ENCODE peak calls at places on chromosomes 3 and 15, in ten cellular contexts. C is A549, I is neural progenitor cell, X is mammary epithelial cell, M is fibroblast of pulmonary artery, P is lower lobe of right lung, B is GM12878, O is astrocyte of the spinal cord, E is tibial artery, V is Panc1. F is an unnamed sample.

GRCh38 chr15:67039349-67040075 is 25.9 kb upstream of the SMAD3 start:
- DNase-seq in P (no peak), O (no peak), M (no peak), V (no peak), E (no peak), C (no peak), X (peak; percentile 94), I (peak; percentile 84), B (no peak), F (no peak)

GRCh38 chr3:43317461-43318316 is 31.3 kb downstream of the SNRK start:
- DNase-seq in C (no peak), B (no peak), X (no peak), P (no peak), V (no peak), M (peak; percentile 41), I (no peak), O (no peak), E (no peak), F (no peak)

GRCh38 chr3:52092291-52092660 is 35.9 kb upstream of the DUSP7 start:
- DNase-seq in M (no peak), B (no peak), P (peak; percentile 10), I (no peak), C (no peak), V (no peak), E (no peak), O (no peak), X (no peak), F (no peak)

GRCh38 chr3:67017211-67017610 is 19.1 kb downstream of the KBTBD8 start:
- DNase-seq in I (no peak), B (no peak), E (no peak), M (peak; percentile 52), C (no peak), X (peak; percentile 22), V (no peak), O (no peak), P (no peak), F (peak; percentile 81)

GRCh38 chr15:67178569-67179210 is 75.8 kb downstream of the AAGAB start:
- DNase-seq in O (peak; percentile 99), P (peak; percentile 68), I (no peak), C (no peak), X (peak; percentile 84), E (peak; percentile 13), V (peak; percentile 81), M (peak; percentile 97), B (no peak), F (peak; percentile 99)

GRCh38 chr3:27458929-27459328 is 25.3 kb downstream of the SLC4A7 start:
- DNase-seq in X (no peak), P (no peak), E (no peak), M (no peak), B (no peak), V (no peak), O (no peak), I (no peak), C (no peak), F (no peak)

GRCh38 chr3:125072310-125072709 is 16.5 kb upstream of the HEG1 start:
- DNase-seq in E (no peak), B (no peak), X (no peak), V (no peak), C (no peak), M (peak; percentile 46), I (no peak), O (peak; percentile 43), P (no peak), F (peak; percentile 28)

GRCh38 chr3:195584543-195584870 is 767 bp upstream of the APOD start:
- DNase-seq in M (no peak), C (no peak), B (no peak), O (no peak), I (no peak), X (no peak), V (no peak), E (no peak), P (no peak), F (no peak)

GRCh38 chr3:186967686-186968085 is 37.4 kb downstream of the ST6GAL1 start:
- DNase-seq in P (no peak), V (no peak), M (no peak), E (peak; percentile 45), O (peak; percentile 71), X (no peak), B (no peak), C (no peak), I (no peak), F (no peak)

DNA sequence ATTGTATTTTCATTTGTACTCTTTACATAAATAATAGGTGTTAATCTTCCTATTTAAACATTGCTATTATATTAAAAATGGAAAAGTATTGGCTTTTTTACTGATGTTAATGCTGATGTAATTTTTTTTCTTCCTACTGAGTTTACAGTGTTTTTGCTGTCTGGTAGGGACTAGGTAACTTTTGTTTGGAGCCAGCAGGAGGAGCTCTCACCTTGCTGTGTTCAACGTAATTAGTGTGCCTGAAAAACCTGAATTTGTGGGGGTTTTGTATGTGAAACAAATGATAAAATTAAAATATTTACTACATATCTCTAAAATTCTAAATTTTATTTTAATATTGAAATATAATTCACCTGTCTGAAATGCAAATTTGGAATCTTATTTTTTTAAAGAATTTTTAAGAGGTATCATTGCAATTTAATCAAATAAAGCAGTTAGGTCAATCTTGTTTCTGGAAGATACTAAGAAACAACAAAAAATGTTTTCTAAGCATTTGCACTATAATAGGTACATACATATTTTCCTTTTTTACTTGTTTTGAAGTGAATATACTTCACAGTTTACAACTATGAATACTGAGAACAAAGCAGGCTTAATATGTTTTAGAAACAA is 48.8 kb downstream of the EPHA6 start:
- DNase-seq in O (peak; percentile 34), E (no peak), V (peak; percentile 2), B (no peak), C (no peak), X (peak; percentile 8), P (no peak), I (peak; percentile 72), M (peak; percentile 46), F (peak; percentile 19)
- TF ChIP-seq CTCF in O (peak; percentile 69), E (peak; percentile 38), V (peak; percentile 80), B (peak; percentile 65), C (peak; percentile 82), X (peak; percentile 88), P (peak; percentile 42), I (peak; percentile 83), M (peak; percentile 72), F (peak; percentile 51)

DNA sequence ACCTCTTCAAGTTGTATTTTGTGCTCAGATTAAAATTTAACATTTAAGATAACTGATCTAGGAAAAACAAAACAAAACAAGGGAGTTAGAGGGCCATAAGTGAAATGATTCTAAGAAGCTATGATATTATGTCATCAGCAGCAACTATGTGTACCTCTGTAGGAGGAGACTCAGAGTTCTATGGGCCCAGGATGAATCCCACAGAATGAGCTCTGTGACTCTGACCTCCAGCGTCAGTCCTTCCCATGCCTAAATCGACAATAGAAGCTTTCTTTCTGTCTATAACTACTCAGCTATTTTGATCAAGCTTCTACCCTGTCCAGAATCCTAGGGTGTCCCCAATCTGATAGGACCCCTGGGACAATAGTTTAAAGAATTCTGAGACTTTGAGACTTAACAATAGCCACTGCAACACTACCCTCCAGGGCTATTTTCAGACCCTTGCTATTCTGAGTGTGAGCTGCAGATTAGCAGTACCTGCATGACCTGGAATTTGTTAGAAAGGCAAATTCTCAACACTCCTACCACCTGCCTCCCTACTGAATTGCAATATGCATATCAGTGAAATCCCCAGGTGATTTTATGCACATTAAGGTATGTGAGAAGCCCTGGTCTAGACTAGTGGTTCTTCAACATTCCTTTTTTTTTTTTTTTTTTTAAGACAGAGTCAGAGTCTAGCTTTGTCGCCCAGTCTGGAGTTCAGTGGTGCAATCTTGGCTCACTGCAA is 66.7 kb downstream of the ARHGAP31 start:
- DNase-seq in O (no peak), E (no peak), B (no peak), I (no peak), V (no peak), X (no peak), M (no peak), C (no peak), P (no peak), F (no peak)
- H3K4me3 ChIP-seq in O (no peak overlapping the region), E (no peak overlapping the region), B (no peak overlapping the region), I (no peak overlapping the region), V (no peak overlapping the region), X (no peak overlapping the region), M (no peak overlapping the region), C (no peak overlapping the region), P (no peak overlapping the region), F (no peak overlapping the region)

GRCh38 chr3:170037463-170038433 is at the start of gene GPR160:
- DNase-seq in B (no peak), P (peak; percentile 94), E (peak; percentile 45), M (peak; percentile 37), O (peak; percentile 10), V (peak; percentile 15), C (peak; percentile 54), I (peak; percentile 89), X (peak; percentile 27), F (peak; percentile 15)

GRCh38 chr3:170043506-170043905 is 5.7 kb downstream of the GPR160 start:
- DNase-seq in B (no peak), V (no peak), E (no peak), C (no peak), X (no peak), O (no peak), M (no peak), P (no peak), I (no peak), F (no peak)

GRCh38 chr3:170033489-170033888 is 4.3 kb upstream of the GPR160 start:
- DNase-seq in O (no peak), B (no peak), V (no peak), E (no peak), X (no peak), I (no peak), M (no peak), C (no peak), P (no peak), F (no peak)

GRCh38 chr3:170040283-170040907 is 2.6 kb downstream of the GPR160 start:
- DNase-seq in C (no peak), B (no peak), E (no peak), M (no peak), V (no peak), O (no peak), I (peak; percentile 42), P (no peak), X (no peak), F (no peak)

GRCh38 chr3:170038434-170039110 is 777 bp downstream of the GPR160 start:
- DNase-seq in O (no peak), P (peak; percentile 74), B (no peak), E (no peak), M (no peak), I (peak; percentile 66), X (no peak), V (no peak), C (no peak), F (no peak)
- TF ChIP-seq CTCF in O (peak; percentile 5), P (peak; percentile 20), B (no peak), E (no peak), M (no peak), I (peak; percentile 36), X (no peak), V (no peak), C (no peak), F (peak; percentile 12)

DNA sequence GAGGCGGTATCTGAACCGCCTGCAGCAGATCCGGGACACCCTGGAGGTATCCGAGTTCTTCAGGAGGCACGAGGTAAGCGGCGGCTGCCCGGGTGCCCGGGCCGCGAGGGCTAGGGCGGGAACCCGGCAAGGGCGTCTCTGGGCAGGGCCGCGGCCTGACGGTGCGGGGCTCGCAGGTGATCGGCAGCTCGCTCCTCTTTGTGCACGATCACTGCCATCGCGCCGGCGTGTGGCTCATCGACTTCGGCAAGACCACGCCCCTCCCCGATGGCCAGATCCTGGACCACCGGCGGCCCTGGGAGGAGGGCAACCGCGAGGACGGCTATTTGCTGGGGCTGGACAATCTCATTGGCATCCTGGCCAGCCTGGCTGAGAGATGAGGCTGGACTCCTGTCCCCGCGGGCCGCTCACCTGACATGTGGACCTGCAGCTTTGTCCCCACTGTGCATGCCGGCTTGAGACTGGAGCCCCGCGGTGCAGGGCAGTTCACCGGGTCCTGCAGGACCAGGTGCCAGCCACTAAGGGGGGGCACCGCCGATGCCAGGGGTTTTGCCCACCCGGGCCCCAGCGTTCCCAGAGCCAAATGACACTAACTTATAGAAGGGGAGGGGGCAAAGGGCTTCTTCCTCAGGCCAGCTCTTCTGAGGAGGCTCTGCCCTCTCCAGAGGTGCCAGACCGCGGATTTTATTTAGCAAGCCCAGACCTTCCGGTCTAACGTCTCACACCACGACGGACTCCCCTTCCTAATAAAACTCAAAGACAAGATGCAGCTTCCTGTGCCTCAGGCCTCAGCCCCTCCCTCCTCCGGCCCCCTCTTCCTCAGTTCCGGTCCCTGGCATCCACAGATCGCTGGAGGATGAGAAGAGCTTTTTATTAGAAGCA is 9.4 kb downstream of the ITPKA start:
- DNase-seq in B (no peak), C (no peak), P (no peak), M (no peak), V (no peak), X (no peak), I (peak; percentile 75), E (no peak), O (no peak), F (no peak)
- H3K4me3 ChIP-seq in B (peak overlapping the region; percentile 45), C (no peak overlapping the region), P (peak overlapping the region; percentile 42), M (no peak overlapping the region), V (no peak overlapping the region), X (no peak overlapping the region), I (peak overlapping the region; percentile 29), E (peak overlapping the region; percentile 22), O (no peak overlapping the region), F (no peak overlapping the region)

F was measured in fibroblast of the aortic adventitia.